ENCODE peak calls at places on chromosomes 7 and 10, in eight cellular contexts. A, N, L, C, Y, H, Q and K are unnamed samples.

GRCh38 chr7:52006674-52007073 is 690.1 kb upstream of the COBL start:
- DNase-seq in N (no peak), A (no peak), C (no peak), Y (no peak), L (no peak), H (no peak), Q (no peak), K (no peak)

GRCh38 chr7:30909431-30909830 is 2.2 kb upstream of the AQP1 start:
- DNase-seq in A (no peak), Q (no peak), H (no peak), N (peak; percentile 63), C (no peak), L (no peak), Y (no peak), K (no peak)

GRCh38 chr7:158053516-158053915 is 534.1 kb downstream of the PTPRN2 start:
- DNase-seq in N (no peak), Q (no peak), C (no peak), A (no peak), Y (no peak), H (no peak), L (no peak), K (no peak)

GRCh38 chr10:101609481-101609880 is 21.4 kb downstream of the DPCD start:
- DNase-seq in L (peak; percentile 31), C (no peak), A (no peak), Y (no peak), Q (no peak), N (no peak), H (no peak), K (no peak)

GRCh38 chr10:119029613-119030420 is at the start of gene NANOS1:
- DNase-seq in L (peak; percentile 75), H (peak; percentile 39), Q (no peak), C (no peak), Y (peak; percentile 46), A (no peak), N (no peak), K (no peak)

GRCh38 chr7:73738220-73738611 is 386 bp downstream of the ABHD11 start:
- DNase-seq in Q (no peak), N (peak; percentile 64), A (peak; percentile 66), C (peak; percentile 60), H (no peak), L (no peak), Y (peak; percentile 55), K (no peak)

GRCh38 chr10:86945361-86946214 is 11.8 kb downstream of the MMRN2 start:
- DNase-seq in Q (no peak), C (no peak), H (no peak), Y (no peak), A (peak; percentile 33), L (peak; percentile 77), N (no peak), K (peak; percentile 49)

GRCh38 chr10:8844141-8844540 is 789.7 kb downstream of the GATA3 start:
- DNase-seq in H (no peak), A (no peak), C (no peak), L (no peak), Y (no peak), Q (no peak), N (no peak), K (no peak)

GRCh38 chr10:78388331-78389050 is 354.8 kb downstream of the RPS24 start:
- DNase-seq in H (no peak), Q (no peak), C (no peak), N (no peak), Y (no peak), L (peak; percentile 53), A (no peak), K (no peak)

GRCh38 chr7:128849156-128849515 is 13.5 kb upstream of the ATP6V1F start:
- DNase-seq in C (no peak), L (no peak), A (no peak), Q (no peak), N (no peak), H (no peak), Y (no peak), K (no peak)

GRCh38 chr10:34104829-34105572 is 710.1 kb downstream of the PARD3 start:
- DNase-seq in N (no peak), C (peak; percentile 26), Y (no peak), L (no peak), H (no peak), Q (no peak), A (peak; percentile 28), K (no peak)
- H3K27ac ChIP-seq in N (no peak overlapping the region), C (no peak overlapping the region), Y (no peak overlapping the region), L (no peak overlapping the region), H (no peak overlapping the region), Q (no peak overlapping the region), A (no peak overlapping the region), K (no peak overlapping the region)

DNA sequence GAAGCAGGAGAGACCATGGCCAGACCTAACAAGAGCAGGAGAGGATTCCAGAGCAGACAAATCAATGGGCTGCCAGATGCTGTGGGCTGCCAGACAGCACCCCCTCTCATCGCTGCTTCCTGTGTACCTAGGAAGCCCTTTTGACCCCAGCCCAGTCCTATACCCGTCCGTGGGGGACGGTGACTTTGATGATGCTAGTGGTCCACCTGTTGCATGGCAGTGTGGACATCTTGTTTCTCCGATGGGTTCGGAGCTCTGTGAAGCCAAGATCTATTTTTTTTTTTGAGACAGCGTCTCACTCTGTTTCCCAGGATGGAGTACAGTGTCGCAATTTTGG is 18.2 kb upstream of the GDI2 start:
- DNase-seq in Y (no peak), H (no peak), Q (no peak), L (peak; percentile 31), A (no peak), N (no peak), C (no peak), K (no peak)
- H3K9me3 ChIP-seq in Y (no peaks in the 10 kb centered on the region), H (no peaks in the 10 kb centered on the region), Q (no peaks in the 10 kb centered on the region), L (no peaks in the 10 kb centered on the region), A (no peaks in the 10 kb centered on the region), N (peaks cover 2% of the 10 kb centered on the region), C (no peaks in the 10 kb centered on the region), K (no peaks in the 10 kb centered on the region)

DNA sequence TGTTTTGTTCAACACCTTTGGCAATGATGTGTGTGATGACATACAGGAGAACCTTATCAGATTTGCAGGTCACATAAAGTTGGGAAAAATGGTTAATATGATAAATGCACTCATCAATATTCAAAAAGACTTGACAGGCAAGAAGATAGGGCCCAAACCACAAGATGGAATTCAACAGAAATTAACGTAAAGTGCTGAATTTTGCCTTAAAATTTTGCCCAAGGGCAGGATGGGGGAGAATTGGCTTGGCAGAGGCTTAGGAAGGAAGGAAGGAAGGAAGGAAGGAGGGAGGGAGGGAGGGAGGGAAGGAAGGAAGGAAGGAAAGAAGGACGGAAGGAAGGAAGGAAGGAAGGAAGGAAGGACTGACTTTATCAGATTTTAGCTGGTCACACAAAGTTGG is 35.3 kb downstream of the CARD11 start:
- DNase-seq in A (no peak), L (no peak), N (no peak), Q (no peak), H (no peak), C (no peak), Y (no peak), K (no peak)
- H3K27ac ChIP-seq in A (no peak overlapping the region), L (no peak overlapping the region), N (no peak overlapping the region), Q (no peak overlapping the region), H (no peak overlapping the region), C (no peak overlapping the region), Y (no peak overlapping the region), K (no peak overlapping the region)

GRCh38 chr7:159118220-159118595 is 26.5 kb downstream of the VIPR2 start:
- DNase-seq in A (no peak), C (no peak), Q (no peak), Y (no peak), N (no peak), H (no peak), L (peak; percentile 27), K (no peak)

GRCh38 chr7:159116581-159117339 is 27.9 kb downstream of the VIPR2 start:
- DNase-seq in H (no peak), A (no peak), L (peak; percentile 35), N (no peak), Q (no peak), Y (no peak), C (no peak), K (no peak)

GRCh38 chr7:159118623-159119022 is 26.0 kb downstream of the VIPR2 start:
- DNase-seq in L (peak; percentile 26), N (no peak), A (no peak), Y (no peak), H (no peak), C (no peak), Q (no peak), K (no peak)

GRCh38 chr7:159119026-159119741 is 25.5 kb downstream of the VIPR2 start:
- DNase-seq in N (no peak), C (no peak), Q (no peak), H (no peak), A (no peak), Y (no peak), L (peak; percentile 60), K (no peak)

DNA sequence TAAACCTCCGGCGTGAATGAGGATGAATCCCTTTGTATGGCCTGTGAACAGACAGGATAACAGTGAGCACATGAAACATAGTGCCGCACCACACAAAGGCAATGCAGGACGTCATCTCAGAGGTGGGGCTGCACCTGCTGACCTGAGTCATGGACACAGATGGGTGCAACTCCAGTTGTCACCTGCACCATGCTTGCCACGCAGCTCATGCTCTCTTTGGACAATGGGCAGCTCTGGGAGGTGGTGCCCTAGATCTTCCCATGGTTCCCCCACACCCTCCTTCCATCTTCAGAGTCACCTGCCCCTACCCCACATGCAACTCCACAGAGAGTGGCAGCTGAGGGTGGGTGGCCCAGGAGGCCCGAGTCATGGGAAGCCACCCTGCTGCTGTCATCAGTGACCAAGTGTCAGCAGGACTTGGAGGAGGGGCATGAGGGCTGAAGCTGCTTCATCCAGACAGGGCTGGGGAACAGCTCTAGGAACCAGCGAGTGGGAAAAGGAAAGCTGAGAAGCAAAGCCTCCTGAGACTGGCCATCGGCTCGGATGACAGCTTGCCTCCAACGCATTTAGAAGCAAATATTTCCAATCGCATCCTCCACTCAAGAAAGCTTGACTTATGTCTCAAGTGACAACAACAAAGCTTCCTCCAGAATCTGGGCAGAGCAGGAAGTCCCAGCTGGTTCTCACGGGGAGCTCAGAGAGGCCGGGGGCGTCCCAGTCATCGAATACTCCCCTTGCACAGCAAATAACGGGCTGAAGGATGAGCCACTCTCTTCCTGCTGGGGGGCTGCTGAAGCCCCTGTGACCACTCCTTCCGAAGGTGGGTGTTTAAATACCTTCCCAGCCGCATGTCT is 27.1 kb downstream of the VIPR2 start:
- DNase-seq in L (peak; percentile 29), C (no peak), A (no peak), Y (no peak), Q (no peak), H (no peak), N (no peak), K (peak; percentile 23)
- H3K9me3 ChIP-seq in L (no peaks in the 10 kb centered on the region), C (no peaks in the 10 kb centered on the region), A (no peaks in the 10 kb centered on the region), Y (no peaks in the 10 kb centered on the region), Q (no peaks in the 10 kb centered on the region), H (peaks cover 13% of the 10 kb centered on the region), N (no peaks in the 10 kb centered on the region), K (no peaks in the 10 kb centered on the region)